ENCODE peak calls at places on chromosomes 2 and 18, in four cellular contexts. W is GM12878, V is A549, F is K562. O is an unnamed sample.

GRCh38 chr2:240244543-240244942 is 104.1 kb upstream of the OTOS start:
- DNase-seq in W (no peak), V (no peak), F (no peak), O (no peak)

GRCh38 chr18:58687871-58688308 is 16.6 kb downstream of the MALT1 start:
- DNase-seq in W (peak; percentile 73), V (no peak), F (no peak), O (no peak)

GRCh38 chr2:42792583-42793313 is at the start of gene HAAO:
- DNase-seq in W (no peak), V (no peak), F (no peak), O (peak; percentile 35)

GRCh38 chr2:100877555-100877954 is 57.6 kb downstream of the NPAS2 start:
- DNase-seq in W (no peak), V (no peak), F (no peak), O (no peak)

GRCh38 chr2:233353769-233354499 is at the start of gene DGKD:
- DNase-seq in W (no peak), V (peak; percentile 46), F (peak; percentile 89), O (peak; percentile 99)

GRCh38 chr2:27078267-27079194 is at the start of gene EMILIN1:
- DNase-seq in W (no peak), V (no peak), F (no peak), O (peak; percentile 97)

GRCh38 chr2:229798446-229799147 is 84.2 kb upstream of the DNER start:
- DNase-seq in W (no peak), V (no peak), F (no peak), O (no peak)

GRCh38 chr2:31254237-31255203 is 20.6 kb downstream of the EHD3 start:
- DNase-seq in W (no peak), V (no peak), F (no peak), O (no peak)

GRCh38 chr2:160224060-160224459 is 24.0 kb upstream of the ITGB6 start:
- DNase-seq in W (peak; percentile 67), V (peak; percentile 92), F (peak; percentile 26), O (no peak)

GRCh38 chr18:55790296-55790695 is 202.3 kb upstream of the TCF4 start:
- DNase-seq in W (no peak), V (peak; percentile 41), F (no peak), O (no peak)

GRCh38 chr2:66239655-66240054 is 195.3 kb upstream of the MEIS1 start:
- DNase-seq in W (no peak), V (no peak), F (no peak), O (no peak)

GRCh38 chr2:131413148-131413747 is 49.3 kb upstream of the RAB6D start:
- DNase-seq in W (peak; percentile 15), V (peak; percentile 53), F (peak; percentile 47), O (peak; percentile 47)

GRCh38 chr2:8586397-8587051 is 95.3 kb upstream of the ID2 start:
- DNase-seq in W (no peak), V (no peak), F (no peak), O (no peak)

GRCh38 chr2:11270891-11271290 is 73.5 kb downstream of the ROCK2 start:
- DNase-seq in W (no peak), V (no peak), F (no peak), O (no peak)

GRCh38 chr2:96832401-96832750 is 11.4 kb downstream of the ANKRD23 start:
- DNase-seq in W (no peak), V (no peak), F (no peak), O (no peak)
- TF ChIP-seq RCOR1 in W (no peak), V (no peak), F (no peak), O (no peak)

GRCh38 chr2:37379881-37380296 is 35.5 kb downstream of the QPCT start:
- DNase-seq in W (no peak), V (no peak), F (no peak), O (no peak)

GRCh38 chr2:37375721-37376399 is 31.4 kb downstream of the QPCT start:
- DNase-seq in W (no peak), V (no peak), F (no peak), O (no peak)

GRCh38 chr2:37378411-37378810 is 34.0 kb downstream of the QPCT start:
- DNase-seq in W (no peak), V (no peak), F (no peak), O (no peak)

GRCh38 chr2:37376421-37377186 is 32.2 kb downstream of the QPCT start:
- DNase-seq in W (peak; percentile 78), V (no peak), F (no peak), O (no peak)

DNA sequence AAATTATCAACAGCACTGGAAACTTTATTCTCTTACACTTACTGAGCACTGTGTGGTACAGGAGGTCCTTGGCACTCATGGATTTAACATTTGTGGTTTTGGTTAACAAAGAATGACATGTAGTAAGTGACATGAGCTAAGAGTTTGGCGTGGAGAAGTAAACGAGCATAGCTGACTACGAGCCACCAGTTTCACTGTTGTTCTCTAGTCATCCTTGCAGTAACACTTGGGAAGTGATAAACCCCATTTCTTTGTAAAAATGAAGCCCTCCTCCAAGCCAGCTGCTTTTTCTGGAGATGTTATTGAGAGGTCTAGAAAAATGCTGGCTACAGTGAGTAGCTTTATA is 32.7 kb downstream of the QPCT start:
- DNase-seq in W (peak; percentile 40), V (no peak), F (no peak), O (no peak)
- TF ChIP-seq REST in W (no peak), V (no peak), F (no peak), O (no peak)

GRCh38 chr2:236828002-236828401 is 257.7 kb upstream of the COPS8 start:
- DNase-seq in W (no peak), V (no peak), F (no peak), O (no peak)

GRCh38 chr2:236824836-236825235 is 255.2 kb downstream of the ACKR3 start:
- DNase-seq in W (no peak), V (no peak), F (no peak), O (no peak)

GRCh38 chr2:236823976-236824375 is 254.4 kb downstream of the ACKR3 start:
- DNase-seq in W (no peak), V (no peak), F (no peak), O (no peak)

GRCh38 chr2:236826727-236827126 is 257.1 kb downstream of the ACKR3 start:
- DNase-seq in W (no peak), V (no peak), F (no peak), O (no peak)

GRCh38 chr2:236825989-236826510 is 256.4 kb downstream of the ACKR3 start:
- DNase-seq in W (no peak), V (no peak), F (no peak), O (no peak)
- TF ChIP-seq RCOR1 in W (no peak), V (no peak), F (no peak), O (no peak)

DNA sequence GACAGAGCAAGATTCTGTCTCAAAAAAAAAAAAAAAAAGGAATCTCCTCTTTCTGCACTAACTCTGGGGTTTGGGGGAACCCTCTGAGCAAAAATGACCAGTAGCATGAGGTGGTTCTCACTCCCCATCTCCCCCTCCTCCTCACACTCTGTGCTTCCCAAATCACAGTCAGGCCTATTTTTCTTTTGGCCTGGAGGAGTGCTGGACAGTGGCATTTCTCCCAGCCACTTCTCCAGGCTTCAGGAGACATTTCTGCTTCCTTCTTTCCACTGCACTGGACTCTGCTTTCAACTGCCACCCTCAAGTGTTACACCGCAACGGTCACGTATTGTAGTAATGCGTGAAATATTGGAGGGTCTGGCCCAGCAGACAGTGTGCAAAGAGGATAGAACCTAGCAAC is 69.0 kb downstream of the TRABD2A start:
- DNase-seq in W (no peak), V (no peak), F (no peak), O (no peak)
- TF ChIP-seq REST in W (no peak), V (peak; percentile 26), F (no peak), O (peak; percentile 50)

O was measured in SK-N-SH.